ENCODE peak calls at places on chromosomes 5 and 9, in six cellular contexts. E, K, C, V, S and H are unnamed samples.

GRCh38 chr5:28369418-28369817 is 1331.0 kb upstream of the CDH9 start:
- DNase-seq in E (no peak), K (no peak), C (no peak), V (no peak), S (no peak), H (no peak)

GRCh38 chr5:126837907-126838539 is 61.1 kb downstream of the LMNB1 start:
- DNase-seq in E (no peak), K (no peak), C (no peak), V (no peak), S (no peak), H (no peak)

GRCh38 chr9:105168935-105169334 is 75.5 kb upstream of the SLC44A1 start:
- DNase-seq in E (no peak), K (no peak), C (no peak), V (no peak), S (no peak), H (no peak)

GRCh38 chr9:81032831-81033230 is 656.5 kb downstream of the TLE1 start:
- DNase-seq in E (no peak), K (no peak), C (no peak), V (no peak), S (no peak), H (no peak)

GRCh38 chr9:3912260-3912659 is 386.5 kb upstream of the RFX3 start:
- DNase-seq in E (no peak), K (no peak), C (no peak), V (no peak), S (no peak), H (no peak)

GRCh38 chr5:76999451-76999850 is 30.8 kb upstream of the AGGF1 start:
- DNase-seq in E (no peak), K (no peak), C (no peak), V (no peak), S (no peak), H (no peak)

GRCh38 chr9:80605129-80605528 is 1033.4 kb downstream of the TLE4 start:
- DNase-seq in E (no peak), K (no peak), C (no peak), V (no peak), S (no peak), H (no peak)

GRCh38 chr5:40503438-40503837 is 176.3 kb upstream of the PTGER4 start:
- DNase-seq in E (no peak), K (no peak), C (no peak), V (no peak), S (no peak), H (no peak)

GRCh38 chr9:113837349-113837748 is 38.8 kb upstream of the ZNF618 start:
- DNase-seq in E (no peak), K (no peak), C (no peak), V (no peak), S (no peak), H (no peak)

GRCh38 chr9:18490591-18491370 is 16.8 kb downstream of the ADAMTSL1 start:
- DNase-seq in E (no peak), K (no peak), C (no peak), V (peak), S (no peak), H (no peak)

GRCh38 chr5:116528519-116529234 is 45.9 kb downstream of the SEMA6A start:
- DNase-seq in E (no peak), K (no peak), C (no peak), V (no peak), S (no peak), H (no peak)

GRCh38 chr9:136901516-136902258 is 15.4 kb downstream of the TRAF2 start:
- DNase-seq in E (peak), K (peak), C (peak), V (no peak), S (no peak), H (peak)

GRCh38 chr5:135553688-135554462 is 18.1 kb upstream of the NEUROG1 start:
- DNase-seq in E (no peak), K (no peak), C (no peak), V (no peak), S (no peak), H (no peak)

GRCh38 chr9:91886433-91887031 is 63.5 kb downstream of the ROR2 start:
- DNase-seq in E (no peak), K (no peak), C (no peak), V (no peak), S (no peak), H (no peak)

GRCh38 chr9:121985792-121986494 is 107.2 kb downstream of the TTLL11 start:
- DNase-seq in E (no peak), K (no peak), C (no peak), V (peak), S (peak), H (peak)

GRCh38 chr5:55603947-55604346 is 69.2 kb upstream of the PLPP1 start:
- DNase-seq in E (no peak), K (no peak), C (no peak), V (no peak), S (no peak), H (no peak)

GRCh38 chr5:172169216-172169615 is 18.8 kb downstream of the STK10 start:
- DNase-seq in E (no peak), K (no peak), C (no peak), V (no peak), S (no peak), H (no peak)

GRCh38 chr5:93578813-93579560 is 2.0 kb downstream of the NR2F1-AS1 start:
- DNase-seq in E (no peak), K (no peak), C (no peak), V (peak), S (peak), H (peak)

GRCh38 chr5:180723936-180724335 is 15.9 kb downstream of the OR2Y1 start:
- DNase-seq in E (no peak), K (no peak), C (no peak), V (no peak), S (no peak), H (no peak)

GRCh38 chr9:129500166-129500862 is 120.6 kb downstream of the C9orf50 start:
- DNase-seq in E (no peak), K (no peak), C (no peak), V (peak), S (peak), H (peak)

GRCh38 chr5:137733011-137733410 is 2.9 kb downstream of the KLHL3 start:
- DNase-seq in E (no peak), K (no peak), C (no peak), V (no peak), S (no peak), H (no peak)

GRCh38 chr9:91994422-91994821 is 44.4 kb upstream of the ROR2 start:
- DNase-seq in E (no peak), K (no peak), C (no peak), V (no peak), S (no peak), H (no peak)

GRCh38 chr5:383621-384020 is 59.4 kb upstream of the EXOC3 start:
- DNase-seq in E (no peak), K (no peak), C (no peak), V (no peak), S (no peak), H (no peak)